ENCODE peak calls at places on chromosomes 13 and 19, in eight cellular contexts. V is nephron progenitor cell, G is hepatocyte, S is GDM1, O is frontal cortex, W is COR-L47, E is AG09309, M is fibroblast of pulmonary artery. K is an unnamed sample.

GRCh38 chr19:39265321-39265916 is 2.8 kb upstream of the IFNL2 start:
- DNase-seq in V (peak; percentile 30), G (no peak), S (no peak), O (no peak), W (no peak), E (no peak), M (no peak), K (no peak)

GRCh38 chr13:29457299-29457698 is 138.2 kb downstream of the SLC7A1 start:
- DNase-seq in V (no peak), G (no peak), S (no peak), O (no peak), W (no peak), E (peak; percentile 81), M (peak; percentile 93), K (no peak)

GRCh38 chr13:112450567-112451240 is 74.5 kb downstream of the SPACA7 start:
- DNase-seq in V (no peak), G (no peak), S (no peak), O (no peak), W (peak; percentile 92), E (no peak), M (no peak), K (peak; percentile 88)

GRCh38 chr13:76975863-76976262 is 16.0 kb upstream of the CLN5 start:
- DNase-seq in V (no peak), G (no peak), S (no peak), O (no peak), W (no peak), E (no peak), M (no peak), K (no peak)

GRCh38 chr13:75550159-75550567 is 572 bp downstream of the UCHL3 start:
- DNase-seq in V (peak; percentile 40), G (peak; percentile 75), S (no peak), O (peak; percentile 25), W (peak; percentile 37), E (no peak), M (peak; percentile 70), K (peak; percentile 39)

GRCh38 chr19:18093439-18094161 is 4.0 kb upstream of the MAST3 start:
- DNase-seq in V (no peak), G (no peak), S (no peak), O (no peak), W (no peak), E (no peak), M (peak; percentile 33), K (no peak)

GRCh38 chr13:31846182-31846938 is 107.0 kb downstream of the RXFP2 start:
- DNase-seq in V (peak; percentile 96), G (peak; percentile 93), S (peak; percentile 89), O (peak; percentile 82), W (peak; percentile 89), E (peak; percentile 16), M (peak; percentile 81), K (peak; percentile 98)

GRCh38 chr13:96836733-96837132 is 157.5 kb downstream of the OXGR1 start:
- DNase-seq in V (no peak), G (no peak), S (no peak), O (no peak), W (no peak), E (no peak), M (no peak), K (no peak)

GRCh38 chr19:2634228-2634951 is 68.1 kb downstream of the GNG7 start:
- DNase-seq in V (no peak), G (peak; percentile 44), S (no peak), O (no peak), W (no peak), E (no peak), M (peak; percentile 81), K (no peak)

GRCh38 chr19:4506449-4507149 is 11.7 kb downstream of the PLIN4 start:
- DNase-seq in V (no peak), G (no peak), S (peak; percentile 35), O (no peak), W (no peak), E (no peak), M (peak; percentile 53), K (no peak)